ENCODE peak calls at places on chromosomes 4 and X, in ten cellular contexts. W, E, A, Y, V, R, H, P, I and O are unnamed samples.

GRCh38 chrX:143082537-143082936 is 56.8 kb downstream of the SPANXN4 start:
- DNase-seq in W (no peak), E (no peak), A (no peak), Y (no peak), V (no peak), R (no peak), H (no peak), P (no peak), I (no peak), O (no peak)

GRCh38 chrX:16185725-16186136 is 18.4 kb downstream of the MAGEB17 start:
- DNase-seq in W (no peak), E (peak; percentile 65), A (no peak), Y (no peak), V (no peak), R (peak; percentile 88), H (no peak), P (no peak), I (peak; percentile 90), O (peak; percentile 49)

GRCh38 chr4:160299608-160300007 is 1196.7 kb downstream of the RAPGEF2 start:
- DNase-seq in W (no peak), E (peak; percentile 0), A (no peak), Y (no peak), V (no peak), R (no peak), H (no peak), P (no peak), I (peak; percentile 15), O (no peak)

GRCh38 chrX:39984191-39984956 is 113.4 kb downstream of the BCOR start:
- DNase-seq in W (no peak), E (peak; percentile 79), A (no peak), Y (no peak), V (no peak), R (peak; percentile 49), H (no peak), P (no peak), I (no peak), O (peak; percentile 27)

GRCh38 chr4:10605746-10606482 is 78.7 kb downstream of the CLNK start:
- DNase-seq in W (no peak), E (no peak), A (no peak), Y (no peak), V (no peak), R (peak; percentile 82), H (no peak), P (no peak), I (peak; percentile 78), O (no peak)

GRCh38 chr4:17115546-17115945 is 217.1 kb upstream of the LDB2 start:
- DNase-seq in W (no peak), E (no peak), A (no peak), Y (peak; percentile 29), V (no peak), R (no peak), H (peak; percentile 29), P (no peak), I (no peak), O (no peak)

GRCh38 chr4:4281787-4282186 is 8.2 kb downstream of the LYAR start:
- DNase-seq in W (no peak), E (no peak), A (no peak), Y (no peak), V (no peak), R (no peak), H (no peak), P (no peak), I (no peak), O (no peak)

GRCh38 chr4:99848576-99848975 is 31.9 kb downstream of the DAPP1 start:
- DNase-seq in W (no peak), E (no peak), A (no peak), Y (no peak), V (no peak), R (no peak), H (no peak), P (no peak), I (no peak), O (no peak)

GRCh38 chr4:73653695-73654106 is 33.5 kb upstream of the RASSF6 start:
- DNase-seq in W (no peak), E (peak; percentile 60), A (no peak), Y (peak; percentile 69), V (peak; percentile 32), R (peak; percentile 23), H (no peak), P (no peak), I (peak; percentile 90), O (peak; percentile 53)

GRCh38 chr4:794911-795725 is 30.8 kb downstream of the CPLX1 start:
- DNase-seq in W (no peak), E (no peak), A (no peak), Y (peak; percentile 62), V (no peak), R (no peak), H (no peak), P (no peak), I (no peak), O (no peak)

GRCh38 chr4:6472387-6473263 is at the start of gene PPP2R2C:
- DNase-seq in W (peak; percentile 48), E (no peak), A (peak; percentile 34), Y (peak; percentile 62), V (no peak), R (no peak), H (peak; percentile 42), P (no peak), I (peak; percentile 24), O (no peak)

GRCh38 chr4:74873545-74874295 is 59.2 kb upstream of the PARM1 start:
- DNase-seq in W (no peak), E (peak; percentile 20), A (no peak), Y (no peak), V (no peak), R (no peak), H (no peak), P (no peak), I (no peak), O (no peak)

GRCh38 chr4:126977306-126977705 is 655.5 kb upstream of the INTU start:
- DNase-seq in W (no peak), E (peak; percentile 22), A (no peak), Y (peak; percentile 30), V (no peak), R (no peak), H (peak; percentile 26), P (peak; percentile 20), I (no peak), O (no peak)

DNA sequence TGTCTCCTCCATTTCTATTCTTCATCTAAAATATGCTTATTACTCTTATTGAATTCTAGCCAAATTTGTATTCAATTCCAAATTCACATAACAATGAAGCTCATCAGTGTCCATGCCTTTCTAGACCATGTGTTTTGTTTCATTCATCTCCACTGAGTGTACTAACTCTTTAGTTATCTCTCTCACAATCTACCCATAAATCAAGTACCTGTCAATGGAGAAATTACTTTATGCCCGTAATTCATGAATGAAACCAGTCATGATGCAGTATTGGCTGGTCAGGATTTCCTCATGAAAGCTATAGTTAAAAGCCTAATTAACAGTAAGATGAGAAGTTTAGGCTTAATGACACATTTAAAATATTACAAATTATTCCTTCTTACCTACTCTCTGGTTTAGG is 12.2 kb upstream of the TMPRSS11F start:
- DNase-seq in W (no peak), E (no peak), A (no peak), Y (no peak), V (no peak), R (no peak), H (no peak), P (no peak), I (no peak), O (no peak)
- H3K27ac ChIP-seq in W (no peak overlapping the region), E (no peak overlapping the region), A (no peak overlapping the region), Y (no peak overlapping the region), V (no peak overlapping the region), R (no peak overlapping the region), H (no peak overlapping the region), P (no peak overlapping the region), I (no peak overlapping the region), O (no peak overlapping the region)

DNA sequence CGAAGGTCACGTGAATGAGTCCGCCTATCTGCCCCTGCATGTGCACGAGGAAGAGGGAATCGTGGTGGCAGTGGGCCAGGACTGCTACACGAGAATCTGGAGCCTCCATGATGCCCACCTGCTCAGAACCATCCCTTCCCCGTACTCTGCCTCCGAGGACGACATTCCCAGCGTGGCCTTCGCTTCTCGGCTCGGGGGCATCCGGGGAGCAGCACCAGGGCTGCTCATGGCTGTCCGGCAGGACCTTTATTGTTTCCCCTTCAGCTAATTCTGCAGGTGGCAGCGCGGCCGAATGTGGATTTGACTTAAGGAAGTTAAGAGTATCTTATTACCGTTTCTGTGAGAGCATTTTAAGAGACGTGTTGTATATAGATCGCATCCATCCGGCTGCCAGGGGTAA is 1.2 kb downstream of the DCAF4L1 start:
- DNase-seq in W (no peak), E (no peak), A (no peak), Y (no peak), V (no peak), R (no peak), H (no peak), P (no peak), I (no peak), O (no peak)
- TF ChIP-seq CTCF in W (no peak), E (no peak), A (no peak), Y (no peak), V (no peak), R (no peak), H (no peak), P (no peak), I (no peak), O (no peak)

DNA sequence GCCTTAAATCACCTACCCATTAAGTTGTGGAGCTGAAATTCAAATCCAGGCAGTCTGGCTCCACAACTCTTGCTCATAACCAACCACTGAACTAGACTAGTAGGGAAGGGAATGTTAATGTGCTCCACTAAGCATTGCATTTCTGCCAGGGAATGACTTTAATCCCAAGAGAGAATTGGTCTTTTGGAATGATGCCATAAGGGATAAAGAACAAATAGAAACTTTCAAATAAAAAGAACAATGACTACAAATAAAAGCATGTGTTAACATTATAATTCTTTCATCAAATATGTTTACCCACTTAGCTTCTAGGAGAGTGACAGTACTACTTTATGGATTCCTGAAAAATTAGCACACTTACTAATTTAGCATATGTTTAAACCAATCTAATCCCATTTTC is 905.9 kb downstream of the CENPC start:
- DNase-seq in W (no peak), E (peak; percentile 38), A (no peak), Y (no peak), V (no peak), R (peak; percentile 23), H (no peak), P (no peak), I (peak; percentile 80), O (no peak)
- H3K27ac ChIP-seq in W (no peak overlapping the region), E (no peak overlapping the region), A (no peak overlapping the region), Y (no peak overlapping the region), V (no peak overlapping the region), R (no peak overlapping the region), H (no peak overlapping the region), P (no peak overlapping the region), I (no peak overlapping the region), O (no peak overlapping the region)

GRCh38 chr4:110589297-110589696 is 33.6 kb downstream of the PITX2 start:
- DNase-seq in W (no peak), E (peak; percentile 16), A (no peak), Y (no peak), V (no peak), R (no peak), H (no peak), P (no peak), I (peak; percentile 25), O (no peak)
- TF ChIP-seq CTCF in W (no peak), E (peak; percentile 36), A (no peak), Y (no peak), V (no peak), R (peak; percentile 24), H (no peak), P (peak; percentile 11), I (peak; percentile 59), O (peak; percentile 21)

GRCh38 chr4:186979966-186980745 is 256.5 kb upstream of the FAT1 start:
- DNase-seq in W (no peak), E (peak; percentile 16), A (no peak), Y (no peak), V (no peak), R (peak; percentile 57), H (no peak), P (no peak), I (no peak), O (no peak)
- H3K27ac ChIP-seq in W (no peak overlapping the region), E (no peak overlapping the region), A (no peak overlapping the region), Y (no peak overlapping the region), V (no peak overlapping the region), R (no peak overlapping the region), H (no peak overlapping the region), P (no peak overlapping the region), I (no peak overlapping the region), O (no peak overlapping the region)